ENCODE peak calls at places on chromosomes 13 and 19, in five cellular contexts. X, M, Q, J and O are unnamed samples.

GRCh38 chr19:14425696-14426138 is 6.6 kb upstream of the DDX39A start:
- DNase-seq in X (no peak), M (peak), Q (no peak), J (no peak), O (no peak)

GRCh38 chr13:20144141-20144850 is 16.6 kb downstream of the GJA3 start:
- DNase-seq in X (peak), M (no peak), Q (no peak), J (no peak), O (peak)

GRCh38 chr13:27313742-27314141 is 43.1 kb downstream of the RASL11A start:
- DNase-seq in X (no peak), M (no peak), Q (no peak), J (no peak), O (no peak)

GRCh38 chr19:16204005-16204294 is 6.2 kb downstream of the AP1M1 start:
- DNase-seq in X (no peak), M (no peak), Q (no peak), J (no peak), O (no peak)

GRCh38 chr13:50740052-50740741 is 103.3 kb downstream of the DLEU7 start:
- DNase-seq in X (no peak), M (no peak), Q (no peak), J (no peak), O (no peak)

GRCh38 chr13:112481458-112481857 is 105.3 kb downstream of the SPACA7 start:
- DNase-seq in X (no peak), M (no peak), Q (no peak), J (no peak), O (no peak)

GRCh38 chr19:21439372-21439771 is 42.4 kb downstream of the ZNF493 start:
- DNase-seq in X (no peak), M (peak), Q (no peak), J (no peak), O (no peak)

GRCh38 chr19:49434907-49435577 is 6.3 kb downstream of the SLC17A7 start:
- DNase-seq in X (no peak), M (no peak), Q (no peak), J (no peak), O (no peak)

GRCh38 chr13:50072676-50073075 is 57.4 kb downstream of the KCNRG start:
- DNase-seq in X (no peak), M (no peak), Q (no peak), J (no peak), O (no peak)

GRCh38 chr19:6718741-6719539 is 1.5 kb downstream of the C3 start:
- DNase-seq in X (no peak), M (no peak), Q (no peak), J (no peak), O (no peak)

GRCh38 chr19:15213715-15214381 is 13.1 kb upstream of the NOTCH3 start:
- DNase-seq in X (no peak), M (no peak), Q (no peak), J (no peak), O (no peak)

GRCh38 chr13:71611292-71611691 is 255.7 kb downstream of the DACH1 start:
- DNase-seq in X (no peak), M (no peak), Q (no peak), J (no peak), O (no peak)

GRCh38 chr19:42401365-42402303 is 11.5 kb upstream of the CNFN start:
- DNase-seq in X (peak), M (peak), Q (peak), J (peak), O (peak)

GRCh38 chr13:71677114-71677513 is 189.9 kb downstream of the DACH1 start:
- DNase-seq in X (no peak), M (no peak), Q (no peak), J (no peak), O (no peak)

GRCh38 chr19:40646564-40647254 is 43.7 kb downstream of the NUMBL start:
- DNase-seq in X (no peak), M (peak), Q (no peak), J (no peak), O (no peak)

GRCh38 chr13:41587490-41587889 is 130.1 kb downstream of the RGCC start:
- DNase-seq in X (no peak), M (no peak), Q (no peak), J (peak), O (no peak)

GRCh38 chr13:48125794-48126228 is 30.9 kb upstream of the MED4 start:
- DNase-seq in X (no peak), M (no peak), Q (no peak), J (no peak), O (no peak)

GRCh38 chr13:98541701-98542203 is 35.2 kb downstream of the STK24 start:
- DNase-seq in X (no peak), M (no peak), Q (no peak), J (no peak), O (no peak)

GRCh38 chr13:47126432-47126831 is 229.6 kb upstream of the HTR2A start:
- DNase-seq in X (no peak), M (peak), Q (no peak), J (no peak), O (no peak)

GRCh38 chr19:1408300-1409203 is 1.2 kb downstream of the DAZAP1 start:
- DNase-seq in X (peak), M (peak), Q (peak), J (no peak), O (no peak)

GRCh38 chr13:109945206-109945960 is 159.0 kb upstream of the IRS2 start:
- DNase-seq in X (no peak), M (peak), Q (no peak), J (no peak), O (no peak)

GRCh38 chr13:106536244-106537034 is 977 bp upstream of the EFNB2 start:
- DNase-seq in X (peak), M (peak), Q (peak), J (peak), O (peak)

GRCh38 chr13:103157434-103158145 is 91.4 kb upstream of the SLC10A2 start:
- DNase-seq in X (no peak), M (peak), Q (no peak), J (no peak), O (no peak)

GRCh38 chr19:11233073-11233472 is 6.3 kb upstream of the ANGPTL8 start:
- DNase-seq in X (no peak), M (no peak), Q (no peak), J (no peak), O (no peak)

GRCh38 chr13:101211261-101211660 is 205.0 kb downstream of the NALCN start:
- DNase-seq in X (no peak), M (peak), Q (no peak), J (no peak), O (no peak)

GRCh38 chr19:55590621-55591020 is 8.7 kb downstream of the FIZ1 start:
- DNase-seq in X (no peak), M (peak), Q (no peak), J (no peak), O (no peak)

GRCh38 chr19:55454787-55455243 is 6.6 kb downstream of the ISOC2 start:
- DNase-seq in X (peak), M (peak), Q (peak), J (no peak), O (peak)

GRCh38 chr19:29537601-29538000 is 11.8 kb downstream of the VSTM2B start:
- DNase-seq in X (no peak), M (no peak), Q (no peak), J (no peak), O (no peak)

GRCh38 chr13:24005711-24006281 is 108.5 kb upstream of the C1QTNF9B start:
- DNase-seq in X (no peak), M (no peak), Q (no peak), J (no peak), O (no peak)

GRCh38 chr13:90565985-90566713 is 781.3 kb upstream of the MIR17HG start:
- DNase-seq in X (no peak), M (no peak), Q (no peak), J (no peak), O (no peak)

GRCh38 chr13:21333186-21333585 is 125.9 kb downstream of the ZDHHC20 start:
- DNase-seq in X (no peak), M (no peak), Q (no peak), J (no peak), O (no peak)

GRCh38 chr19:11295180-11295579 is 780 bp upstream of the TSPAN16 start:
- DNase-seq in X (no peak), M (no peak), Q (no peak), J (no peak), O (no peak)

GRCh38 chr13:101453784-101454201 is 1.3 kb downstream of the ITGBL1 start:
- DNase-seq in X (no peak), M (peak), Q (no peak), J (no peak), O (no peak)

GRCh38 chr13:45718063-45718462 is 15.9 kb downstream of the CBY2 start:
- DNase-seq in X (no peak), M (peak), Q (no peak), J (no peak), O (no peak)

GRCh38 chr13:112067121-112067741 is at the start of gene SOX1:
- DNase-seq in X (no peak), M (no peak), Q (no peak), J (no peak), O (peak)

GRCh38 chr13:27372896-27373295 is 51.5 kb upstream of the GTF3A start:
- DNase-seq in X (no peak), M (peak), Q (no peak), J (no peak), O (no peak)

GRCh38 chr19:12833418-12833746 is 997 bp downstream of the RTBDN start:
- DNase-seq in X (no peak), M (no peak), Q (no peak), J (no peak), O (no peak)

GRCh38 chr19:46787331-46788100 is 878 bp downstream of the SLC1A5 start:
- DNase-seq in X (peak), M (peak), Q (peak), J (no peak), O (peak)

GRCh38 chr19:3129112-3129511 is 6.7 kb upstream of the GNA15 start:
- DNase-seq in X (no peak), M (peak), Q (no peak), J (no peak), O (no peak)